ENCODE peak calls at places on chromosomes 6 and 20, in eight cellular contexts. V is sigmoid colon; F is Caco-2; S is amniotic stem cell; Z is uterus; M is activated naive CD4-positive, alpha-beta T cell treated with anti-CD3 and anti-CD28 coated beads, Interleukin-2, amount 50 U/mL, for 16 hours; G is astrocyte of the spinal cord; O is stomach. R is an unnamed sample.
A peak's percentile ranks its signal among the peaks of the same experiment; 100 is the strongest.

GRCh38 chr6:52310932-52311331 is 26.4 kb upstream of the MCM3 start:
- DNase-seq in V (no peak), F (no peak), S (no peak), Z (no peak), M (no peak), G (no peak), O (no peak), R (no peak)

GRCh38 chr6:118788702-118789101 is 105.2 kb upstream of the ASF1A start:
- DNase-seq in V (no peak), F (no peak), S (no peak), Z (no peak), M (no peak), G (no peak), O (no peak), R (no peak)

GRCh38 chr6:1497593-1498105 is 108.3 kb downstream of the FOXF2 start:
- DNase-seq in V (peak; percentile 92), F (no peak), S (no peak), Z (no peak), M (no peak), G (no peak), O (no peak), R (no peak)

GRCh38 chr6:157405986-157406385 is 25.0 kb downstream of the ZDHHC14 start:
- DNase-seq in V (no peak), F (no peak), S (no peak), Z (peak; percentile 53), M (no peak), G (peak; percentile 52), O (no peak), R (peak; percentile 31)

GRCh38 chr6:34331361-34332050 is 61.0 kb downstream of the NUDT3 start:
- DNase-seq in V (no peak), F (no peak), S (no peak), Z (no peak), M (no peak), G (no peak), O (no peak), R (no peak)

GRCh38 chr6:69693749-69694148 is 103.1 kb downstream of the LMBRD1 start:
- DNase-seq in V (no peak), F (no peak), S (no peak), Z (no peak), M (no peak), G (peak; percentile 5), O (no peak), R (no peak)

GRCh38 chr20:52761867-52762266 is 210.3 kb upstream of the TSHZ2 start:
- DNase-seq in V (no peak), F (no peak), S (no peak), Z (no peak), M (no peak), G (no peak), O (no peak), R (peak; percentile 43)

GRCh38 chr20:8661229-8662023 is 407.5 kb upstream of the PLCB4 start:
- DNase-seq in V (no peak), F (no peak), S (no peak), Z (no peak), M (no peak), G (no peak), O (no peak), R (no peak)

GRCh38 chr6:4732691-4733315 is 43.4 kb upstream of the CDYL start:
- DNase-seq in V (peak; percentile 85), F (no peak), S (peak; percentile 84), Z (peak; percentile 72), M (no peak), G (peak; percentile 90), O (peak; percentile 44), R (peak; percentile 95)

GRCh38 chr6:96304997-96305396 is 216.6 kb upstream of the UFL1 start:
- DNase-seq in V (no peak), F (no peak), S (no peak), Z (no peak), M (no peak), G (no peak), O (no peak), R (peak; percentile 0)

R was measured in mesenchymal stem cell.